ENCODE peak calls at places on chromosomes 12 and 14, in six cellular contexts. R, Y, M, P, C and S are unnamed samples.

GRCh38 chr12:2236501-2237294 is 183.9 kb downstream of the CACNA1C start:
- ATAC-seq in M (no peak), Y (no peak), R (no peak), C (no peak), P (no peak), S (no peak)

GRCh38 chr12:69885656-69886055 is 60.6 kb downstream of the MYRFL start:
- ATAC-seq in Y (no peak), C (no peak), P (no peak), R (no peak), M (no peak), S (no peak)

GRCh38 chr12:100185361-100185894 is 15.2 kb upstream of the ACTR6 start:
- ATAC-seq in Y (no peak), C (no peak), M (no peak), P (peak), R (no peak), S (no peak)

GRCh38 chr12:122799635-122800243 is 25.4 kb downstream of the CCDC62 start:
- ATAC-seq in P (no peak), M (no peak), Y (no peak), R (peak), C (no peak), S (no peak)

GRCh38 chr12:2395352-2395977 is 342.7 kb downstream of the CACNA1C start:
- ATAC-seq in M (no peak), C (no peak), Y (no peak), R (peak), P (no peak), S (no peak)

GRCh38 chr12:42565001-42565400 is 24.5 kb downstream of the PRICKLE1 start:
- ATAC-seq in R (no peak), P (no peak), C (no peak), Y (no peak), M (no peak), S (no peak)

GRCh38 chr12:113680868-113681267 is 209.2 kb upstream of the LHX5 start:
- ATAC-seq in M (no peak), C (no peak), P (no peak), R (no peak), Y (no peak), S (no peak)

GRCh38 chr14:95703805-95704204 is 10.1 kb downstream of the TCL1A start:
- ATAC-seq in R (no peak), P (no peak), C (no peak), M (no peak), Y (no peak), S (no peak)

GRCh38 chr14:105528859-105529505 is 2.6 kb downstream of the TMEM121 start:
- ATAC-seq in Y (no peak), P (no peak), C (no peak), R (no peak), M (peak), S (peak)

GRCh38 chr12:99960312-99960711 is 24.4 kb downstream of the ANKS1B start:
- ATAC-seq in R (no peak), C (peak), Y (no peak), M (no peak), P (no peak), S (no peak)

GRCh38 chr12:121974026-121974985 is 47.4 kb upstream of the BCL7A start:
- ATAC-seq in P (no peak), C (no peak), Y (no peak), R (no peak), M (no peak), S (no peak)

GRCh38 chr12:32777159-32777558 is 21.5 kb upstream of the YARS2 start:
- ATAC-seq in Y (no peak), C (no peak), M (no peak), R (no peak), P (no peak), S (no peak)

GRCh38 chr12:9957834-9958233 is 13.4 kb upstream of the CLEC12A start:
- ATAC-seq in C (no peak), P (no peak), R (no peak), M (peak), Y (no peak), S (no peak)

GRCh38 chr14:24275524-24276139 is 4.2 kb upstream of the RABGGTA start:
- ATAC-seq in C (no peak), Y (no peak), R (peak), P (no peak), M (no peak), S (no peak)

GRCh38 chr14:50260072-50260471 is 28.7 kb upstream of the SOS2 start:
- ATAC-seq in R (no peak), P (no peak), Y (no peak), M (no peak), C (no peak), S (no peak)

GRCh38 chr12:111841750-111842555 is at the start of gene MAPKAPK5:
- ATAC-seq in C (peak), R (peak), P (peak), M (peak), Y (peak), S (peak)

GRCh38 chr12:64714551-64714968 is 44.6 kb downstream of the GNS start:
- ATAC-seq in M (peak), C (no peak), Y (no peak), P (no peak), R (no peak), S (peak)

GRCh38 chr12:108446766-108447165 is 68.3 kb upstream of the FICD start:
- ATAC-seq in C (no peak), Y (no peak), R (no peak), P (no peak), M (no peak), S (no peak)

GRCh38 chr12:124679533-124680371 is 112.3 kb upstream of the NCOR2 start:
- ATAC-seq in Y (peak), M (no peak), P (peak), C (peak), R (peak), S (no peak)

GRCh38 chr12:112988224-112988623 is 9.9 kb downstream of the OAS2 start:
- ATAC-seq in P (no peak), Y (no peak), C (no peak), M (peak), R (no peak), S (peak)

GRCh38 chr12:123720141-123720814 is 8.1 kb downstream of the ATP6V0A2 start:
- ATAC-seq in Y (no peak), C (no peak), M (peak), R (no peak), P (no peak), S (no peak)

GRCh38 chr14:68781161-68782021 is 11.5 kb downstream of the ZFP36L1 start:
- ATAC-seq in Y (peak), C (no peak), R (no peak), P (peak), M (peak), S (peak)

GRCh38 chr12:124684971-124685688 is 117.7 kb upstream of the NCOR2 start:
- ATAC-seq in M (peak), C (peak), R (no peak), P (peak), Y (peak), S (no peak)

GRCh38 chr14:77364146-77364545 is 12.7 kb downstream of the TMED8 start:
- ATAC-seq in C (no peak), R (peak), P (no peak), M (no peak), Y (no peak), S (no peak)